ENCODE peak calls at places on chromosomes 12 and 14, in four cellular contexts. W, O, Y and M are unnamed samples.
A peak's percentile ranks its signal among the peaks of the same experiment; 100 is the strongest.

GRCh38 chr12:464484-465267 is 4.9 kb downstream of the B4GALNT3 start:
- DNase-seq in Y (no peak), W (no peak), O (no peak), M (no peak)

GRCh38 chr12:65368071-65368470 is 89.6 kb downstream of the MSRB3 start:
- DNase-seq in Y (no peak), O (no peak), W (no peak), M (no peak)

GRCh38 chr14:105853089-105853906 is 326.9 kb downstream of the TMEM121 start:
- DNase-seq in O (no peak), Y (peak; percentile 67), W (no peak), M (no peak)

GRCh38 chr14:92670177-92670576 is 78.2 kb downstream of the LGMN start:
- DNase-seq in O (peak; percentile 91), W (no peak), Y (peak; percentile 29), M (peak; percentile 11)

GRCh38 chr12:98741615-98742265 is 96.7 kb downstream of the APAF1 start:
- DNase-seq in W (no peak), Y (no peak), O (no peak), M (no peak)

GRCh38 chr12:121812320-121812871 is 8.6 kb downstream of the SETD1B start:
- DNase-seq in Y (peak; percentile 58), W (no peak), O (peak; percentile 87), M (peak; percentile 69)

GRCh38 chr12:24560867-24561266 is 388.0 kb downstream of the BCAT1 start:
- DNase-seq in W (no peak), O (peak; percentile 7), Y (no peak), M (no peak)

GRCh38 chr12:130766470-130766869 is 50.4 kb upstream of the RIMBP2 start:
- DNase-seq in O (no peak), W (no peak), Y (no peak), M (no peak)

GRCh38 chr12:55899035-55899434 is 28.7 kb downstream of the PYM1 start:
- DNase-seq in O (peak; percentile 70), W (no peak), Y (no peak), M (no peak)

GRCh38 chr12:46260913-46261476 is 7.8 kb downstream of the SLC38A1 start:
- DNase-seq in Y (no peak), W (no peak), O (peak; percentile 1), M (peak; percentile 94)

GRCh38 chr12:81683881-81684280 is 75.3 kb downstream of the PPFIA2 start:
- DNase-seq in W (no peak), Y (no peak), O (no peak), M (no peak)

GRCh38 chr14:61281186-61281676 is at the start of gene TMEM30B:
- DNase-seq in Y (no peak), W (no peak), O (no peak), M (peak; percentile 99)

GRCh38 chr12:27899151-27899661 is 73.3 kb downstream of the PTHLH start:
- DNase-seq in O (peak; percentile 97), Y (no peak), W (no peak), M (peak; percentile 85)

GRCh38 chr12:54021006-54021405 is 7.2 kb upstream of the HOXC6 start:
- DNase-seq in O (peak; percentile 56), W (no peak), Y (no peak), M (no peak)

GRCh38 chr14:61104358-61104757 is 123.3 kb downstream of the SLC38A6 start:
- DNase-seq in Y (no peak), W (no peak), O (no peak), M (no peak)

GRCh38 chr14:59438148-59438766 is 26.9 kb downstream of the GPR135 start:
- DNase-seq in W (no peak), O (peak; percentile 75), Y (no peak), M (peak; percentile 62)

GRCh38 chr12:80442426-80443222 is 1.4 kb upstream of the PTPRQ start:
- DNase-seq in W (no peak), Y (no peak), O (no peak), M (peak; percentile 49)

GRCh38 chr14:58882577-58883018 is 244.8 kb downstream of the DACT1 start:
- DNase-seq in Y (no peak), W (no peak), O (peak; percentile 78), M (no peak)

GRCh38 chr14:76348898-76349297 is 27.0 kb upstream of the ESRRB start:
- DNase-seq in Y (no peak), O (peak; percentile 65), W (peak; percentile 74), M (peak; percentile 47)

GRCh38 chr14:73240816-73241480 is 3.6 kb downstream of the PAPLN start:
- DNase-seq in O (no peak), Y (peak; percentile 62), W (no peak), M (no peak)

GRCh38 chr12:6383572-6384498 is at the start of gene LTBR:
- DNase-seq in W (no peak), Y (no peak), O (peak; percentile 98), M (peak; percentile 87)

GRCh38 chr14:78902010-78902623 is 731.9 kb downstream of the NRXN3 start:
- DNase-seq in O (peak; percentile 71), Y (peak; percentile 27), W (no peak), M (peak; percentile 29)

GRCh38 chr12:96091833-96092232 is 56.4 kb upstream of the LTA4H start:
- DNase-seq in W (peak; percentile 21), O (no peak), Y (peak; percentile 10), M (peak; percentile 40)

GRCh38 chr12:65967696-65968095 is 143.4 kb downstream of the HMGA2 start:
- DNase-seq in Y (no peak), O (no peak), W (no peak), M (peak; percentile 31)

GRCh38 chr12:3568695-3569094 is 77.7 kb downstream of the PRMT8 start:
- DNase-seq in W (no peak), O (no peak), Y (no peak), M (no peak)

GRCh38 chr12:27434673-27435565 is 11.6 kb upstream of the SMCO2 start:
- DNase-seq in W (no peak), O (peak; percentile 50), Y (peak; percentile 34), M (peak; percentile 33)

GRCh38 chr12:9646794-9647622 is 22.5 kb upstream of the CLEC2D start:
- DNase-seq in W (no peak), O (peak; percentile 47), Y (peak; percentile 52), M (peak; percentile 1)

GRCh38 chr12:124152733-124153132 is 142.2 kb upstream of the RFLNA start:
- DNase-seq in W (no peak), O (peak; percentile 24), Y (no peak), M (no peak)

GRCh38 chr12:44000309-44000952 is 164.6 kb downstream of the TMEM117 start:
- DNase-seq in Y (peak; percentile 55), W (peak; percentile 60), O (peak; percentile 80), M (peak; percentile 80)

GRCh38 chr14:93832076-93832475 is 43.8 kb upstream of the PRIMA1 start:
- DNase-seq in W (no peak), O (no peak), Y (no peak), M (no peak)

GRCh38 chr12:104336115-104336514 is 32.6 kb downstream of the EID3 start:
- DNase-seq in Y (no peak), W (no peak), O (no peak), M (no peak)

GRCh38 chr12:13165578-13166120 is 30.9 kb upstream of the EMP1 start:
- DNase-seq in O (peak; percentile 88), W (peak; percentile 68), Y (peak; percentile 23), M (peak; percentile 91)

GRCh38 chr12:132535046-132535445 is 45.1 kb downstream of the FBRSL1 start:
- DNase-seq in Y (no peak), W (no peak), O (no peak), M (no peak)

GRCh38 chr12:132537836-132538235 is 47.9 kb downstream of the FBRSL1 start:
- DNase-seq in O (no peak), W (no peak), Y (no peak), M (no peak)

GRCh38 chr12:132537049-132537448 is 47.1 kb downstream of the FBRSL1 start:
- DNase-seq in O (no peak), Y (no peak), W (no peak), M (no peak)

GRCh38 chr12:132538336-132539015 is 48.5 kb downstream of the FBRSL1 start:
- DNase-seq in O (no peak), W (no peak), Y (no peak), M (no peak)

GRCh38 chr12:132536102-132536876 is 46.3 kb downstream of the FBRSL1 start:
- DNase-seq in O (no peak), Y (no peak), W (no peak), M (no peak)
- H3K4me3 ChIP-seq in O (no peak overlapping the region), Y (no peak overlapping the region), W (no peak overlapping the region), M (no peak overlapping the region)

GRCh38 chr14:33120341-33120740 is 181.7 kb downstream of the NPAS3 start:
- DNase-seq in W (no peak), O (peak; percentile 34), Y (no peak), M (peak; percentile 95)
- H3K9me2 ChIP-seq in W (no peaks in the 10 kb centered on the region), O (no peaks in the 10 kb centered on the region), Y (no peaks in the 10 kb centered on the region), M (no peaks in the 10 kb centered on the region)

GRCh38 chr12:94706250-94706661 is 55.9 kb upstream of the TMCC3 start:
- DNase-seq in O (no peak), Y (no peak), W (no peak), M (no peak)

GRCh38 chr12:94707892-94708291 is 57.5 kb upstream of the TMCC3 start:
- DNase-seq in W (no peak), Y (no peak), O (peak; percentile 70), M (no peak)

GRCh38 chr12:94701711-94702110 is 51.4 kb upstream of the TMCC3 start:
- DNase-seq in W (no peak), O (no peak), Y (no peak), M (no peak)

GRCh38 chr12:94704452-94704871 is 54.1 kb upstream of the TMCC3 start:
- DNase-seq in W (no peak), O (peak; percentile 84), Y (no peak), M (peak; percentile 96)

GRCh38 chr12:94705656-94706055 is 55.3 kb upstream of the TMCC3 start:
- DNase-seq in W (no peak), Y (no peak), O (no peak), M (no peak)
- H3K4me3 ChIP-seq in W (no peak overlapping the region), Y (no peak overlapping the region), O (no peak overlapping the region), M (no peak overlapping the region)

DNA sequence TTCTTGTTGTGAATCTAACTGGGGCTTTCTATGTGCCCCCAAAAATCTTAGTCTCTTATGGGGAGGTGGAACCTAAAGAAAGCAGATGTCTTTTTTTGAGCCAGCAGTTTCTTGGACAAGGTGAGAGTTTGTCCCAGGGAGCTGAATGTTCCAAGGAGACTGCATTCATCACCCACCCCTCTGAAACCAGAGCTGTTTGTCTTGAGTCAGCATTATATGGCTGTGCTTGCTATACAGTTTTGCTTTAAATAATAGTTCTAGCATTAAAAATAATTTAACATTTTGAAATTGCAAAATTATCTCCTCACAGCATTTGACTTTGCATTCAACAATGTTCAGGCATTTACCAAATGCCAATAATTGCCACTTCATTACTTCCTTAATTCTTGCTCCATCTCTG is 813.3 kb downstream of the BCL11B start:
- DNase-seq in W (no peak), O (no peak), Y (no peak), M (no peak)
- H3K9me2 ChIP-seq in W (no peaks in the 10 kb centered on the region), O (no peaks in the 10 kb centered on the region), Y (no peaks in the 10 kb centered on the region), M (no peaks in the 10 kb centered on the region)

GRCh38 chr12:92506891-92507290 is 195.9 kb upstream of the PLEKHG7 start:
- DNase-seq in O (no peak), Y (no peak), W (no peak), M (no peak)
- H3K4me3 ChIP-seq in O (no peak overlapping the region), Y (no peak overlapping the region), W (no peak overlapping the region), M (no peak overlapping the region)

GRCh38 chr14:32947792-32948191 is 9.1 kb downstream of the NPAS3 start:
- DNase-seq in Y (no peak), W (no peak), O (no peak), M (no peak)
- H3K9me2 ChIP-seq in Y (no peaks in the 10 kb centered on the region), W (no peaks in the 10 kb centered on the region), O (no peaks in the 10 kb centered on the region), M (no peaks in the 10 kb centered on the region)

GRCh38 chr12:58566599-58566998 is 353.7 kb downstream of the LRIG3 start:
- DNase-seq in Y (no peak), O (peak; percentile 84), W (no peak), M (peak; percentile 90)
- H3K4me3 ChIP-seq in Y (no peak overlapping the region), O (no peak overlapping the region), W (no peak overlapping the region), M (no peak overlapping the region)

GRCh38 chr12:57771271-57771872 is 533 bp downstream of the METTL1 start:
- DNase-seq in W (peak; percentile 89), Y (peak; percentile 92), O (peak; percentile 95), M (peak; percentile 90)
- H3K9me2 ChIP-seq in W (no peaks in the 10 kb centered on the region), Y (no peaks in the 10 kb centered on the region), O (no peaks in the 10 kb centered on the region), M (no peaks in the 10 kb centered on the region)